ENCODE peak calls at places on chromosomes 3 and 15, in seven cellular contexts. One of them, this sample, is unnamed.

GRCh38 chr3:138389144-138389601 is 40.8 kb downstream of the MRAS start:
- DNase-seq in glutamatergic neuron: no peak
- DNase-seq in K562: no peak
- DNase-seq in endothelial cell: no peak
- DNase-seq in WERI-Rb-1: no peak
- DNase-seq in lower leg skin: no peak
- DNase-seq in GM06990: no peak
- DNase-seq in this sample: no peak

GRCh38 chr3:113695426-113695817 is 1.0 kb downstream of the USF3 start:
- DNase-seq in glutamatergic neuron: no peak
- DNase-seq in K562: no peak
- DNase-seq in endothelial cell: no peak
- DNase-seq in WERI-Rb-1: no peak
- DNase-seq in GM06990: no peak
- DNase-seq in lower leg skin: no peak
- DNase-seq in this sample: no peak

GRCh38 chr15:25862469-25863066 is 559 bp downstream of the ATP10A start:
- DNase-seq in endothelial cell: no peak
- DNase-seq in GM06990: no peak
- DNase-seq in glutamatergic neuron: no peak
- DNase-seq in lower leg skin: peak
- DNase-seq in K562: no peak
- DNase-seq in WERI-Rb-1: peak
- DNase-seq in this sample: no peak

GRCh38 chr15:75750261-75751050 is 37.8 kb upstream of the CSPG4 start:
- DNase-seq in GM06990: no peak
- DNase-seq in glutamatergic neuron: no peak
- DNase-seq in WERI-Rb-1: no peak
- DNase-seq in K562: no peak
- DNase-seq in endothelial cell: no peak
- DNase-seq in lower leg skin: peak
- DNase-seq in this sample: no peak

GRCh38 chr3:111882194-111882593 is 23.1 kb downstream of the PHLDB2 start:
- DNase-seq in K562: no peak
- DNase-seq in lower leg skin: no peak
- DNase-seq in GM06990: no peak
- DNase-seq in glutamatergic neuron: no peak
- DNase-seq in endothelial cell: no peak
- DNase-seq in WERI-Rb-1: no peak
- DNase-seq in this sample: no peak

GRCh38 chr3:146715176-146715575 is 110.0 kb upstream of the PLSCR5 start:
- DNase-seq in K562: no peak
- DNase-seq in endothelial cell: no peak
- DNase-seq in lower leg skin: no peak
- DNase-seq in WERI-Rb-1: no peak
- DNase-seq in GM06990: no peak
- DNase-seq in glutamatergic neuron: no peak
- DNase-seq in this sample: no peak

GRCh38 chr3:100463646-100464155 is 28.7 kb upstream of the TMEM45A start:
- DNase-seq in K562: no peak
- DNase-seq in GM06990: no peak
- DNase-seq in endothelial cell: no peak
- DNase-seq in lower leg skin: no peak
- DNase-seq in glutamatergic neuron: no peak
- DNase-seq in WERI-Rb-1: no peak
- DNase-seq in this sample: no peak

GRCh38 chr3:194852836-194853508 is 167.3 kb downstream of the FAM43A start:
- DNase-seq in endothelial cell: no peak
- DNase-seq in glutamatergic neuron: no peak
- DNase-seq in lower leg skin: no peak
- DNase-seq in WERI-Rb-1: no peak
- DNase-seq in GM06990: no peak
- DNase-seq in K562: no peak
- DNase-seq in this sample: no peak

GRCh38 chr3:21734746-21735145 is 16.3 kb downstream of the ZNF385D start:
- DNase-seq in glutamatergic neuron: no peak
- DNase-seq in WERI-Rb-1: no peak
- DNase-seq in lower leg skin: no peak
- DNase-seq in endothelial cell: no peak
- DNase-seq in K562: no peak
- DNase-seq in GM06990: no peak
- DNase-seq in this sample: no peak

GRCh38 chr15:76514292-76514691 is 177.7 kb downstream of the ISL2 start:
- DNase-seq in glutamatergic neuron: no peak
- DNase-seq in WERI-Rb-1: peak
- DNase-seq in lower leg skin: no peak
- DNase-seq in endothelial cell: no peak
- DNase-seq in GM06990: no peak
- DNase-seq in K562: no peak
- DNase-seq in this sample: no peak

GRCh38 chr3:111690242-111690641 is 95.1 kb upstream of the ZBED2 start:
- DNase-seq in GM06990: peak
- DNase-seq in glutamatergic neuron: no peak
- DNase-seq in K562: no peak
- DNase-seq in endothelial cell: no peak
- DNase-seq in WERI-Rb-1: no peak
- DNase-seq in lower leg skin: no peak
- DNase-seq in this sample: peak

GRCh38 chr3:97981886-97982285 is 9.7 kb upstream of the RIOX2 start:
- DNase-seq in glutamatergic neuron: no peak
- DNase-seq in lower leg skin: no peak
- DNase-seq in GM06990: no peak
- DNase-seq in endothelial cell: no peak
- DNase-seq in K562: no peak
- DNase-seq in WERI-Rb-1: no peak
- DNase-seq in this sample: no peak

GRCh38 chr3:63029326-63029725 is 154.1 kb upstream of the CADPS start:
- DNase-seq in WERI-Rb-1: no peak
- DNase-seq in K562: no peak
- DNase-seq in lower leg skin: no peak
- DNase-seq in GM06990: no peak
- DNase-seq in glutamatergic neuron: no peak
- DNase-seq in endothelial cell: no peak
- DNase-seq in this sample: no peak

GRCh38 chr3:188286087-188286513 is 132.1 kb downstream of the LPP start:
- DNase-seq in endothelial cell: no peak
- DNase-seq in glutamatergic neuron: no peak
- DNase-seq in lower leg skin: peak
- DNase-seq in WERI-Rb-1: no peak
- DNase-seq in K562: no peak
- DNase-seq in GM06990: no peak
- DNase-seq in this sample: no peak

GRCh38 chr15:21260966-21261395 is 179.3 kb downstream of the POTEB3 start:
- DNase-seq in WERI-Rb-1: no peak
- DNase-seq in endothelial cell: no peak
- DNase-seq in glutamatergic neuron: no peak
- DNase-seq in GM06990: no peak
- DNase-seq in K562: no peak
- DNase-seq in lower leg skin: peak
- DNase-seq in this sample: no peak

GRCh38 chr3:116388867-116389385 is 56.4 kb downstream of the LSAMP start:
- DNase-seq in endothelial cell: no peak
- DNase-seq in GM06990: no peak
- DNase-seq in K562: no peak
- DNase-seq in lower leg skin: no peak
- DNase-seq in WERI-Rb-1: no peak
- DNase-seq in glutamatergic neuron: no peak
- DNase-seq in this sample: no peak

GRCh38 chr15:69119016-69119415 is 41.4 kb upstream of the GLCE start:
- DNase-seq in GM06990: no peak
- DNase-seq in WERI-Rb-1: no peak
- DNase-seq in lower leg skin: no peak
- DNase-seq in glutamatergic neuron: no peak
- DNase-seq in endothelial cell: no peak
- DNase-seq in K562: no peak
- DNase-seq in this sample: no peak

GRCh38 chr3:194935061-194935460 is 249.4 kb downstream of the FAM43A start:
- DNase-seq in K562: no peak
- DNase-seq in lower leg skin: peak
- DNase-seq in GM06990: no peak
- DNase-seq in glutamatergic neuron: no peak
- DNase-seq in WERI-Rb-1: no peak
- DNase-seq in endothelial cell: no peak
- DNase-seq in this sample: no peak

GRCh38 chr15:73809728-73810501 is 56.8 kb upstream of the INSYN1 start:
- DNase-seq in glutamatergic neuron: no peak
- DNase-seq in GM06990: no peak
- DNase-seq in K562: no peak
- DNase-seq in WERI-Rb-1: peak
- DNase-seq in endothelial cell: no peak
- DNase-seq in lower leg skin: no peak
- DNase-seq in this sample: no peak

GRCh38 chr3:22671848-22672247 is 531.3 kb upstream of the UBE2E2 start:
- DNase-seq in GM06990: no peak
- DNase-seq in WERI-Rb-1: no peak
- DNase-seq in glutamatergic neuron: no peak
- DNase-seq in lower leg skin: no peak
- DNase-seq in K562: no peak
- DNase-seq in endothelial cell: no peak
- DNase-seq in this sample: no peak

GRCh38 chr3:167507954-167508353 is 34.1 kb upstream of the SERPINI2 start:
- DNase-seq in lower leg skin: no peak
- DNase-seq in GM06990: no peak
- DNase-seq in endothelial cell: no peak
- DNase-seq in WERI-Rb-1: no peak
- DNase-seq in K562: no peak
- DNase-seq in glutamatergic neuron: no peak
- DNase-seq in this sample: no peak

GRCh38 chr3:44114142-44114541 is 127.5 kb upstream of the TOPAZ1 start:
- DNase-seq in GM06990: peak
- DNase-seq in endothelial cell: peak
- DNase-seq in lower leg skin: no peak
- DNase-seq in glutamatergic neuron: peak
- DNase-seq in K562: peak
- DNase-seq in WERI-Rb-1: peak
- DNase-seq in this sample: peak
- TF ChIP-seq CTCF in GM06990: peak
- TF ChIP-seq CTCF in endothelial cell: peak
- TF ChIP-seq CTCF in lower leg skin: no peak
- TF ChIP-seq CTCF in glutamatergic neuron: no peak
- TF ChIP-seq CTCF in K562: peak
- TF ChIP-seq CTCF in WERI-Rb-1: peak
- TF ChIP-seq CTCF in this sample: peak

DNA sequence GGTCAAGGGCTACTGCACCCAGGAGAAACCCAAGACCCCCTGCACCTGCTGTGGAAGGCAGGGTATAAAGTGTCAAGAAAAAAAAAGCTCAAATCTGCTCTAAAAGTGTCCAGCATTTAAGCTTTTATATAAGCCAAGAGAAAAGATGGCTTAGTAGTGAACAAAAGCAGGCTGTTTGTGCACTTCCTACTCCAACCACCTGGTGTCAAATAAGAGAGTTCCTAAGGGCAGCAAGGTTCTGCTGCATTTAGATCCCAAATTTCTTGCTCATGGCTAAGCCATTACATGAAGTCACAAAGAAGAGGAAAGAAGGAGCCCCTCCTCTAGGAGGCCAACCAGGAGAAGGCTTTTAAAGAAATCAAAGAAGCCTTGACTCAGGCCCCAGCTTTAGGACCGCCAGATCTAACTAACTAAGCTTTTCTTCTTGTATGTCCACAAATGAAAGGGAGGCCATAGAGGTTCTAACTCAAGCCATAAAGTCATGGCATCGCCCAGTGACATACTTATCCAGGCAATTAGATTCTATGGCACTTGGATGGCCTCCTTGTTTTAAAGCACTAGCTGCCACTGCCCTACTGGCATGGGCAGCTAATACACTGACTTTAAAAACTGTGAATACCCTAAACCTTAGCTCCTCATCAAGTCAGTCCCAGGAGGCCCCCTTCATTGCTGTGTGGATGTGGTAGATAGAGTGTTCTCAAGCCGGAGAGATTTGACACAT is 17.1 kb downstream of the CCR4 start:
- DNase-seq in glutamatergic neuron: no peak
- DNase-seq in lower leg skin: peak
- DNase-seq in K562: no peak
- DNase-seq in GM06990: no peak
- DNase-seq in WERI-Rb-1: no peak
- DNase-seq in endothelial cell: no peak
- DNase-seq in this sample: no peak
- TF ChIP-seq CTCF in glutamatergic neuron: no peak
- TF ChIP-seq CTCF in lower leg skin: no peak
- TF ChIP-seq CTCF in K562: no peak
- TF ChIP-seq CTCF in GM06990: no peak
- TF ChIP-seq CTCF in WERI-Rb-1: no peak
- TF ChIP-seq CTCF in endothelial cell: no peak
- TF ChIP-seq CTCF in this sample: no peak

DNA sequence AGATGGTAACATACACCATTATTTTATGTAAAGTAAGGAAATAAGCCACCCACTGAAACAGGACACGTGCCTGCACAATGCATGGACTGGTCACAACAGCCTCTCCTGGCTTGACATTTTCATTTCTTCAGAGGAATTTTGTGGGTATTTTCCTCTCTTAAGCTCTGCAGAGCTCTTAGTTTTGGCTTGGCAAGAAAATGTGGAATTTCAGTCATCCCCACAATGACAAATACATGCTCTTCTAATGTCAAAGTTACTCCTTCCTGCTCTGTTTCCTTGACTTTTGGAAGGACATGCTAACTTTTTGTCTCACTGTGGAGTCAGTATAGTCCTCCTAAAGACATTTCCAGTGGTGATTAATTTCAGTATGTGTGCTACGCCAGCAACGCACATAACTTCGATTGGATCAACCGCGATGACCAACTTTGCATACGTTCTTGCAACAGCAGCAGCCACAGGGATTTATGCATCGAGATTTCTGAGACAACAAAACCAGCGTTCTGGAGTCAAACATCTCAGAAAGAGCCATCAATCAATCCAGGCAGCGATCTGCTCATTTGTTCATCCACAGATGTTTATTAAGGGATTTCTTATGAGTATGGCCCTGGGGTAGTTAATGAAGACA is 13.3 kb downstream of the EBLN2 start:
- DNase-seq in GM06990: no peak
- DNase-seq in glutamatergic neuron: no peak
- DNase-seq in WERI-Rb-1: no peak
- DNase-seq in lower leg skin: no peak
- DNase-seq in K562: no peak
- DNase-seq in endothelial cell: no peak
- DNase-seq in this sample: no peak
- TF ChIP-seq CTCF in GM06990: no peak
- TF ChIP-seq CTCF in glutamatergic neuron: no peak
- TF ChIP-seq CTCF in WERI-Rb-1: no peak
- TF ChIP-seq CTCF in lower leg skin: no peak
- TF ChIP-seq CTCF in K562: no peak
- TF ChIP-seq CTCF in endothelial cell: no peak
- TF ChIP-seq CTCF in this sample: no peak

GRCh38 chr3:38742551-38742950 is 73.5 kb downstream of the SCN10A start:
- DNase-seq in endothelial cell: no peak
- DNase-seq in GM06990: no peak
- DNase-seq in glutamatergic neuron: no peak
- DNase-seq in lower leg skin: no peak
- DNase-seq in WERI-Rb-1: no peak
- DNase-seq in K562: no peak
- DNase-seq in this sample: no peak

GRCh38 chr3:38739396-38739689 is 76.7 kb downstream of the SCN10A start:
- DNase-seq in endothelial cell: no peak
- DNase-seq in WERI-Rb-1: no peak
- DNase-seq in glutamatergic neuron: no peak
- DNase-seq in lower leg skin: no peak
- DNase-seq in GM06990: no peak
- DNase-seq in K562: peak
- DNase-seq in this sample: no peak

GRCh38 chr3:38739931-38740330 is 76.1 kb downstream of the SCN10A start:
- DNase-seq in GM06990: no peak
- DNase-seq in lower leg skin: no peak
- DNase-seq in glutamatergic neuron: no peak
- DNase-seq in K562: no peak
- DNase-seq in WERI-Rb-1: no peak
- DNase-seq in endothelial cell: no peak
- DNase-seq in this sample: no peak

GRCh38 chr3:38738630-38739395 is 77.2 kb downstream of the SCN10A start:
- DNase-seq in WERI-Rb-1: peak
- DNase-seq in glutamatergic neuron: peak
- DNase-seq in lower leg skin: no peak
- DNase-seq in endothelial cell: peak
- DNase-seq in GM06990: no peak
- DNase-seq in K562: peak
- DNase-seq in this sample: peak
- TF ChIP-seq CTCF in WERI-Rb-1: peak
- TF ChIP-seq CTCF in glutamatergic neuron: peak
- TF ChIP-seq CTCF in lower leg skin: no peak
- TF ChIP-seq CTCF in endothelial cell: peak
- TF ChIP-seq CTCF in GM06990: peak
- TF ChIP-seq CTCF in K562: peak
- TF ChIP-seq CTCF in this sample: peak

This sample was measured in GM10248.